ENCODE peak calls at places on chromosomes 6 and 20, in eight cellular contexts. One of them, this sample, is unnamed.
A peak's percentile ranks its signal among the peaks of the same experiment; 100 is the strongest.

GRCh38 chr6:93165850-93166249 is 253.5 kb downstream of the EPHA7 start:
- DNase-seq in HS-27A: no peak
- DNase-seq in thoracic aorta: no peak
- DNase-seq in iPS-NIHi11: no peak
- DNase-seq in AG04450: no peak
- DNase-seq in activated CD4-positive, alpha-beta T cell treated with anti-CD3 and anti-CD28 coated beads, Interleukin-2, amount 50 U/mL, for 1 hour: no peak
- DNase-seq in upper lobe of right lung: no peak
- DNase-seq in nephron progenitor cell: no peak
- DNase-seq in this sample: no peak

GRCh38 chr20:4472906-4473305 is 248.8 kb upstream of the PRND start:
- DNase-seq in HS-27A: no peak
- DNase-seq in thoracic aorta: no peak
- DNase-seq in iPS-NIHi11: no peak
- DNase-seq in AG04450: no peak
- DNase-seq in activated CD4-positive, alpha-beta T cell treated with anti-CD3 and anti-CD28 coated beads, Interleukin-2, amount 50 U/mL, for 1 hour: no peak
- DNase-seq in upper lobe of right lung: no peak
- DNase-seq in nephron progenitor cell: no peak
- DNase-seq in this sample: no peak

GRCh38 chr6:168546730-168547129 is 105.7 kb downstream of the SMOC2 start:
- DNase-seq in HS-27A: no peak
- DNase-seq in thoracic aorta: no peak
- DNase-seq in iPS-NIHi11: no peak
- DNase-seq in AG04450: no peak
- DNase-seq in activated CD4-positive, alpha-beta T cell treated with anti-CD3 and anti-CD28 coated beads, Interleukin-2, amount 50 U/mL, for 1 hour: no peak
- DNase-seq in upper lobe of right lung: no peak
- DNase-seq in nephron progenitor cell: no peak
- DNase-seq in this sample: no peak

GRCh38 chr6:144215402-144215931 is 65.2 kb downstream of the STX11 start:
- DNase-seq in HS-27A: peak; percentile 19
- DNase-seq in thoracic aorta: no peak
- DNase-seq in iPS-NIHi11: no peak
- DNase-seq in AG04450: no peak
- DNase-seq in activated CD4-positive, alpha-beta T cell treated with anti-CD3 and anti-CD28 coated beads, Interleukin-2, amount 50 U/mL, for 1 hour: peak; percentile 11
- DNase-seq in upper lobe of right lung: peak; percentile 70
- DNase-seq in nephron progenitor cell: no peak
- DNase-seq in this sample: peak; percentile 18

GRCh38 chr20:53658973-53659372 is 65.3 kb upstream of the ZNF217 start:
- DNase-seq in HS-27A: no peak
- DNase-seq in thoracic aorta: no peak
- DNase-seq in iPS-NIHi11: no peak
- DNase-seq in AG04450: no peak
- DNase-seq in activated CD4-positive, alpha-beta T cell treated with anti-CD3 and anti-CD28 coated beads, Interleukin-2, amount 50 U/mL, for 1 hour: no peak
- DNase-seq in upper lobe of right lung: no peak
- DNase-seq in nephron progenitor cell: no peak
- DNase-seq in this sample: no peak

GRCh38 chr20:54711061-54711460 is 235.7 kb downstream of the DOK5 start:
- DNase-seq in HS-27A: no peak
- DNase-seq in thoracic aorta: no peak
- DNase-seq in iPS-NIHi11: no peak
- DNase-seq in AG04450: no peak
- DNase-seq in activated CD4-positive, alpha-beta T cell treated with anti-CD3 and anti-CD28 coated beads, Interleukin-2, amount 50 U/mL, for 1 hour: no peak
- DNase-seq in upper lobe of right lung: no peak
- DNase-seq in nephron progenitor cell: no peak
- DNase-seq in this sample: no peak

GRCh38 chr6:62202078-62202477 is 83.9 kb downstream of the KHDRBS2 start:
- DNase-seq in HS-27A: no peak
- DNase-seq in thoracic aorta: no peak
- DNase-seq in iPS-NIHi11: no peak
- DNase-seq in AG04450: no peak
- DNase-seq in activated CD4-positive, alpha-beta T cell treated with anti-CD3 and anti-CD28 coated beads, Interleukin-2, amount 50 U/mL, for 1 hour: no peak
- DNase-seq in upper lobe of right lung: no peak
- DNase-seq in nephron progenitor cell: no peak
- DNase-seq in this sample: no peak

GRCh38 chr6:13068558-13069210 is 259.7 kb downstream of the TBC1D7 start:
- DNase-seq in HS-27A: no peak
- DNase-seq in thoracic aorta: no peak
- DNase-seq in iPS-NIHi11: no peak
- DNase-seq in AG04450: no peak
- DNase-seq in activated CD4-positive, alpha-beta T cell treated with anti-CD3 and anti-CD28 coated beads, Interleukin-2, amount 50 U/mL, for 1 hour: no peak
- DNase-seq in upper lobe of right lung: no peak
- DNase-seq in nephron progenitor cell: no peak
- DNase-seq in this sample: no peak